ENCODE peak calls at places on chromosomes 5 and 9, in ten cellular contexts. W is right lobe of liver, Z is H7, I is mammary epithelial cell, T is Peyer's patch, V is kidney epithelial cell, U is adrenal gland, G is sigmoid colon, Y is DND-41, Q is left lung. A is an unnamed sample. For H3K36me3, the result is how much of the 10 kb centered on the place peaks cover.

GRCh38 chr5:1763960-1764605 is 35.6 kb downstream of the MRPL36 start:
- DNase-seq in W (peak), Z (peak), I (no peak), T (peak), V (no peak), U (no peak), G (peak), Y (no peak), Q (peak), A (no peak)

GRCh38 chr9:126861707-126862460 is 1.4 kb downstream of the ZBTB34 start:
- DNase-seq in W (no peak), Z (peak), I (peak), T (no peak), V (no peak), U (no peak), G (no peak), Y (peak), Q (no peak), A (no peak)

GRCh38 chr9:37333288-37333687 is 89.2 kb upstream of the GRHPR start:
- DNase-seq in W (no peak), Z (no peak), I (no peak), T (no peak), V (no peak), U (no peak), G (no peak), Y (no peak), Q (no peak), A (no peak)

GRCh38 chr9:130912932-130913598 is 16.5 kb upstream of the QRFP start:
- DNase-seq in W (peak), Z (no peak), I (peak), T (no peak), V (peak), U (no peak), G (peak), Y (no peak), Q (no peak), A (peak)

GRCh38 chr9:136527721-136528710 is 17.8 kb downstream of the NOTCH1 start:
- DNase-seq in W (no peak), Z (peak), I (no peak), T (no peak), V (no peak), U (no peak), G (no peak), Y (no peak), Q (no peak), A (no peak)

GRCh38 chr5:170572453-170572852 is 68.6 kb downstream of the KCNIP1 start:
- DNase-seq in W (no peak), Z (no peak), I (peak), T (no peak), V (peak), U (no peak), G (no peak), Y (no peak), Q (no peak), A (peak)

GRCh38 chr9:93904649-93905472 is 50.3 kb downstream of the BARX1 start:
- DNase-seq in W (no peak), Z (peak), I (no peak), T (no peak), V (no peak), U (no peak), G (peak), Y (no peak), Q (no peak), A (no peak)

GRCh38 chr9:75161116-75161857 is 73.0 kb downstream of the OSTF1 start:
- DNase-seq in W (no peak), Z (no peak), I (no peak), T (no peak), V (no peak), U (no peak), G (no peak), Y (no peak), Q (no peak), A (no peak)

GRCh38 chr9:33480976-33481375 is 7.3 kb upstream of the NOL6 start:
- DNase-seq in W (no peak), Z (no peak), I (no peak), T (no peak), V (no peak), U (no peak), G (no peak), Y (no peak), Q (no peak), A (no peak)

GRCh38 chr9:96075111-96075510 is 199.6 kb downstream of the ERCC6L2 start:
- DNase-seq in W (no peak), Z (no peak), I (no peak), T (no peak), V (no peak), U (no peak), G (no peak), Y (no peak), Q (no peak), A (no peak)

GRCh38 chr9:967436-967835 is 9.0 kb upstream of the DMRT3 start:
- DNase-seq in W (no peak), Z (peak), I (no peak), T (no peak), V (no peak), U (no peak), G (no peak), Y (no peak), Q (no peak), A (no peak)
- H3K4me3 ChIP-seq in W (no peak), Z (no peak), I (no peak), T (no peak), V (no peak), U (no peak), G (no peak), Y (no peak), Q (no peak), A (no peak)

GRCh38 chr5:56818409-56819026 is 3.2 kb downstream of the MAP3K1 start:
- DNase-seq in W (no peak), Z (peak), I (peak), T (no peak), V (no peak), U (no peak), G (no peak), Y (no peak), Q (no peak), A (no peak)
- H3K36me3 ChIP-seq in W (under half), Z (under half), I (under half), T (under half), V (under half), U (under half), G (under half), Y (under half), Q (under half), A (under half)

GRCh38 chr5:89948977-89949376 is 460.6 kb downstream of the CETN3 start:
- DNase-seq in W (no peak), Z (no peak), I (no peak), T (no peak), V (no peak), U (no peak), G (no peak), Y (no peak), Q (no peak), A (no peak)
- H3K4me3 ChIP-seq in W (no peak), Z (no peak), I (no peak), T (no peak), V (no peak), U (no peak), G (no peak), Y (no peak), Q (no peak), A (no peak)

GRCh38 chr5:140282266-140282665 is 20.6 kb downstream of the PFDN1 start:
- DNase-seq in W (no peak), Z (no peak), I (no peak), T (no peak), V (no peak), U (no peak), G (no peak), Y (no peak), Q (no peak), A (no peak)
- H3K36me3 ChIP-seq in W (under half), Z (under half), I (under half), T (under half), V (under half), U (under half), G (under half), Y (under half), Q (under half), A (under half)